ENCODE peak calls at places on chromosomes 16 and 17, in six cellular contexts. R is cardiac fibroblast, S is hepatocyte, Z is stomach, D is OCI-LY7, U is IMR-90. I is an unnamed sample.

GRCh38 chr17:77592503-77592902 is 366.0 kb upstream of the TNRC6C start:
- DNase-seq in R (no peak), S (no peak), Z (no peak), D (no peak), U (no peak), I (no peak)

GRCh38 chr16:89729863-89730574 is 8.7 kb downstream of the ZNF276 start:
- DNase-seq in R (no peak), S (no peak), Z (no peak), D (no peak), U (no peak), I (no peak)

GRCh38 chr17:72173475-72174116 is 52.8 kb downstream of the SOX9 start:
- DNase-seq in R (no peak), S (no peak), Z (no peak), D (no peak), U (peak), I (no peak)

GRCh38 chr16:57377080-57377841 is 5.0 kb downstream of the CX3CL1 start:
- DNase-seq in R (no peak), S (peak), Z (no peak), D (peak), U (peak), I (peak)

GRCh38 chr17:29710891-29711418 is 88.2 kb upstream of the CORO6 start:
- DNase-seq in R (peak), S (peak), Z (no peak), D (no peak), U (peak), I (no peak)

GRCh38 chr16:4231367-4231766 is 10.5 kb downstream of the SRL start:
- DNase-seq in R (no peak), S (no peak), Z (no peak), D (no peak), U (no peak), I (no peak)

GRCh38 chr17:32567511-32567910 is 80.7 kb downstream of the CDK5R1 start:
- DNase-seq in R (no peak), S (no peak), Z (no peak), D (no peak), U (no peak), I (no peak)

GRCh38 chr16:69927056-69927757 is 23.9 kb upstream of the CLEC18A start:
- DNase-seq in R (peak), S (peak), Z (no peak), D (no peak), U (peak), I (no peak)

GRCh38 chr16:17312100-17312732 is 158.5 kb downstream of the XYLT1 start:
- DNase-seq in R (no peak), S (peak), Z (peak), D (no peak), U (no peak), I (peak)

GRCh38 chr17:44776628-44777393 is 18.0 kb downstream of the ADAM11 start:
- DNase-seq in R (no peak), S (no peak), Z (no peak), D (no peak), U (no peak), I (no peak)

GRCh38 chr16:27639588-27640276 is 89.8 kb downstream of the KATNIP start:
- DNase-seq in R (peak), S (peak), Z (no peak), D (peak), U (peak), I (peak)

GRCh38 chr16:4330277-4330882 is 14.5 kb downstream of the GLIS2 start:
- DNase-seq in R (peak), S (peak), Z (peak), D (peak), U (peak), I (peak)

GRCh38 chr17:49858796-49859195 is 10.9 kb upstream of the TAC4 start:
- DNase-seq in R (no peak), S (no peak), Z (no peak), D (no peak), U (no peak), I (no peak)

GRCh38 chr17:49862781-49863331 is 15.0 kb upstream of the TAC4 start:
- DNase-seq in R (peak), S (peak), Z (no peak), D (no peak), U (no peak), I (no peak)

GRCh38 chr17:49861150-49861884 is 13.4 kb upstream of the TAC4 start:
- DNase-seq in R (peak), S (peak), Z (no peak), D (peak), U (peak), I (peak)

DNA sequence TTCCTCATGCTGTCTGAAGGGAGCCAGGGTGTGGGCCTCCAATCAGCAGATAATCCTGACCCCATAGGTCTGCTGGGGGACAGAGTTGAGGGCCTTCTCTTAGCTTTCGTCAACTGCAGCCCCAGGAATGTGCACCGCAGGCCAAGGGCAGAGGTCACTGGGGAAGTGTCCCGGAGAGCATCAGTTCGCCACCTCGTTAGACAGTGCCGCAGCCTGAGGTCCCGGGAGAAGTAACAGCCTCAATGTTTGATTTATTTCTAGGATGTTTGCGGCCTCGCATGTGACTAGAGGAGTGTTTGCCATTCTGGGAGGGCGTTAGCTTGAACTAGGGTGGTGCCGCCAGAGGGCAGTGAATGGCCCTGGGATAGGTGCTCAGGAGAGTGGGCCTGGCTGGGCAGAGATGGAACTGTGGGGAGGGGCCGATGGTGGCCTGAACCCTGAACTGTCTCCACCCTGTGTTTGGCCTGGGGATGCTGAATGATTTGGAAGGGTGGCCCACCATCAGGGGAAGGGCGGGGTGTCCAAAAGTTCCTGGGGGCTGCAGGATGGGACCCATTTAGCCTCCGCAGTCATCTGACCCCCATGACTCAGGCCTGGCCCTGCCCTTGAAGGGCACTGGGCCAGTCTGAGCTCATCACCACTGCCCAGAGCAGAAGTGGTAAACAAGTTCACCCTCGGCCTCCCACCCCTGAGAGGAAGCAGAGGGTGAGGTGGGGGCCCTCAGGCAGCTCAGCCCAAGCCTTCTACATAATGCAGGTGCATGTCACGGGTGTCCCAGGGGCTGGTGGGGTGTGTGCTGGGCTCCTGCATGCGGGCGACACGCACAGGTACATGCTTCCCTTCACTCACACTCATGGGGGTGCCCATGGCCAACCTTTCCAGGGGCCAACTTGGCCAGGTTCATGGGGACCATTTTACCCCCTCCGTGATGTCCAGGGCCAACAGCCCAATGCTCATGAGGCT is 12.4 kb upstream of the TAC4 start:
- DNase-seq in R (no peak), S (no peak), Z (peak), D (no peak), U (no peak), I (peak)
- TF ChIP-seq CTCF in R (no peak), S (peak), Z (no peak), D (no peak), U (peak), I (peak)

GRCh38 chr16:83946781-83947566 is 6.1 kb upstream of the OSGIN1 start:
- DNase-seq in R (no peak), S (no peak), Z (no peak), D (no peak), U (no peak), I (no peak)
- TF ChIP-seq CTCF in R (no peak), S (no peak), Z (no peak), D (no peak), U (no peak), I (no peak)

GRCh38 chr17:34579017-34579946 is at the start of gene TMEM132E:
- DNase-seq in R (peak), S (peak), Z (peak), D (no peak), U (peak), I (peak)
- TF ChIP-seq CTCF in R (no peak), S (no peak), Z (no peak), D (no peak), U (no peak), I (no peak)

GRCh38 chr16:82391690-82392089 is 221.7 kb upstream of the MPHOSPH6 start:
- DNase-seq in R (no peak), S (no peak), Z (no peak), D (no peak), U (no peak), I (no peak)
- TF ChIP-seq CTCF in R (no peak), S (no peak), Z (no peak), D (no peak), U (no peak), I (no peak)

GRCh38 chr17:50072130-50072529 is 16.2 kb downstream of the ITGA3 start:
- DNase-seq in R (no peak), S (no peak), Z (no peak), D (peak), U (no peak), I (no peak)
- TF ChIP-seq CTCF in R (no peak), S (no peak), Z (no peak), D (no peak), U (peak), I (no peak)

GRCh38 chr16:3058173-3059030 is 7.0 kb upstream of the IL32 start:
- DNase-seq in R (peak), S (peak), Z (peak), D (peak), U (no peak), I (peak)
- TF ChIP-seq CTCF in R (no peak), S (no peak), Z (no peak), D (no peak), U (no peak), I (no peak)

GRCh38 chr17:75722076-75722475 is 817 bp downstream of the ITGB4 start:
- DNase-seq in R (no peak), S (no peak), Z (peak), D (no peak), U (no peak), I (peak)

GRCh38 chr17:75721463-75722011 is 278 bp downstream of the ITGB4 start:
- DNase-seq in R (no peak), S (no peak), Z (peak), D (no peak), U (no peak), I (no peak)

GRCh38 chr17:75719732-75720131 is 1.5 kb upstream of the ITGB4 start:
- DNase-seq in R (no peak), S (no peak), Z (no peak), D (no peak), U (no peak), I (no peak)

GRCh38 chr17:75722542-75723095 is 1.4 kb downstream of the ITGB4 start:
- DNase-seq in R (no peak), S (no peak), Z (no peak), D (no peak), U (no peak), I (no peak)

DNA sequence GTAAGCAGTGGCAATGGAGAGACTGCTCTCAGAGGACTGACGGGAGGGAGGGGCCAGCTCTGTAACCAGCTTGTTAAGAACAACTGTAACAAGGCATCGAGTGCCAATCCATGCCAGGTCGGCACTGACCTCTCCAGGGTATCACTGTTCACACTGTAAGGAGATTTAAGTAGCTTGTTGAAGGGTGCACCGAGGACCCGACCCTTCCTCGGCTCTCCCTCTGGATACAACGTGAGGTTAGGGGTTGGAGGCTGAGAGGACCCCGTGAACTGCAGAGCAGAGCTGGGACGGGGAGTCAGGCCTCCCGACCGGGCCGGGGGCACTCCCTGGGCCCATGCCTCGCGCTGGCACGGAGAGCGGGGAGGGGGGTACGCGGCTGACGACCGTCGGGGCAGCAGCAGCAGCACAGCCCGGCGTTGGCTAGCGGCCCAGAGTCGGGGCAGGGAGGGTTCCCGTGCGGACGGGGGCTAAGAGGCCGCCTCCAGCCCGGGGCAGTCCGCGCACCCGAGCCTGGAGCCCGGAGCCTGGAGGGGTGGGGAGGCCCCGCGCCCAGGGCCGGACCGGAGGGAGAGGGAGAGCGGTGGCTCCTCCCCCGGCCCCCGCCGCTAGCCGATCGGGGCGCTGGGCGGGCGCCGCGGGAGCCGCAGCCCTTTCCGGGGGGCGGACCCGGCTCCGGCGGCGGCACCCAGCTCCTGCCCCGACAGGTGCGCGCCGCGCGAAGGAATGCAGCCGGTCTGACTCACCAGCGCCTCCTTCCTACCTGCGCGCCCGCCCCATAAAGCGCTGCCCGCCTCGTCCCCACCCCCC is at the start of gene ITGB4:
- DNase-seq in R (no peak), S (peak), Z (peak), D (peak), U (no peak), I (peak)
- TF ChIP-seq CTCF in R (no peak), S (no peak), Z (no peak), D (peak), U (no peak), I (peak)

DNA sequence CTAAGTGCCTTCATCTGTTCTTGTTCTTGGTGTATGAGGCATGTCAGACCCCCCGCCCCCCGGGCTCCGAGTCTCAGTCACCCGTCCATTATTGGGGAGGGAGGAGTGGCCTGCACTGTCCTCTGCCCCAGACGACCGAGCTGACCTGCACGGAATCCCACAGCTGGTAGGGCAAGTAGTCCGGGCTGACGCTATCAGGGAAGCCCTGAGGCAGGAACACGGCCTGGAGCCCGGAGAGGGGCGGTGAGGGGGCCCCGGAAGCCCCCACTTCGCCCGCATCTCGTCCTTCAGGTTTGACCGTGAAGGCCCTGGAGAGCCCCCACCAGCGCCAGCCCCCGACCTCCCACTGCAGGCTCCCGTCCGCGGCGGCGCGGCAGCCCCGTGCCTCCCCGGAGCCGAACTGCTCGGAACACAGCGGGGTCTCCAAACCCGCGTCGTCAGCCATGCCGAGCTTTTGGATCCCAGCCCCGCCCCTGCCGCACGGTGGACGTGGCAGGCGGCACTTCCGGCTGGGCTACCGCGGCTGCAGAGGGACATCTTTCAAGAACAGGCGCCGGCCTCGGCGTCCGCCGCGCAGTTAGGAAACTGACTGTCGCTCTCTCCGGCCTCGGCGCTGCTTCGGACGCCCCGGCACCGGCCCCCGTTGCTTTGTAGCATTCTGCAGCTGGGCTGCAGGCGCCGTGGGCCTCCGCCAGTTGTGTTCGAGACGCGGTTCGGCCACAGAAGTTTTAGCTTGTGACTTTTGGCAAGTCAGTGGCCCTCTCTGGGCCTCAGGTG is at the start of gene RUSF1:
- DNase-seq in R (peak), S (peak), Z (peak), D (peak), U (peak), I (peak)
- TF ChIP-seq CTCF in R (no peak), S (no peak), Z (no peak), D (no peak), U (no peak), I (no peak)

GRCh38 chr17:8082312-8082711 is 5.2 kb downstream of the ALOX12B start:
- DNase-seq in R (no peak), S (peak), Z (no peak), D (no peak), U (no peak), I (no peak)

GRCh38 chr17:8079291-8080207 is 8.0 kb downstream of the ALOX12B start:
- DNase-seq in R (peak), S (peak), Z (peak), D (peak), U (peak), I (peak)

GRCh38 chr17:8081876-8082275 is 5.6 kb downstream of the ALOX12B start:
- DNase-seq in R (no peak), S (no peak), Z (no peak), D (no peak), U (no peak), I (no peak)

GRCh38 chr17:8080799-8081219 is 6.7 kb downstream of the ALOX12B start:
- DNase-seq in R (no peak), S (no peak), Z (no peak), D (no peak), U (no peak), I (no peak)

DNA sequence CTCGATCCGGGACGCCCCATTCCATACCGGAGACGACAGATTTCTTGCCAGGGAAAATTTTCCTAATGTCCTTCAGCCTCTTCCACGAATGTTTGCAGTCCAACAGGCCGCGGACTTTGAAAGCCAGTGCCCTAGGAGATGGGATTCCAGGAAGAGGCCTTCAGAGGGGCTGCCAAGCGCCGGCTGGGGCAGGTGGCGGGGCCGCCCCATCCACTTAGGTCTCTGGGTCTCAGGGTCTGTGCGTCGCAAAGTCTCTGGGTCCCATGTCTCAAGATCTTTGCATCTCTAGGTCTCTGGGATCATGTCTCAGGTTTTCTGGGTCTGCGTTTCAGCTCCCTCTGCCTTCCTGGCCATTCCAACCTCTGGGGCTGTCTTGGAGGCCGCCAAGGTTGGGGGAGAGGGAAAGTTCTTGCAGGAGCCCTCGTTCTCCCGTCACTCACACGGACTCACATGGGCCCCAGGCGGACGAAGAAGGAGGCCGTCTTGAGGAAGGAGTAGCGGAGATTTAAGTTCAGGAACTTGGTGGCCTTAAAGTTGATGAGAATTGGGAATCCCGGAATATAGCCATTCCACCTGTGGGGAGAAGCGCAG is 7.2 kb downstream of the ALOX12B start:
- DNase-seq in R (no peak), S (no peak), Z (no peak), D (no peak), U (no peak), I (no peak)
- TF ChIP-seq CTCF in R (no peak), S (no peak), Z (no peak), D (no peak), U (no peak), I (no peak)

I was measured in Calu3.